ENCODE peak calls at places on chromosome 1, in five cellular contexts. One of them, this sample, is unnamed.

GRCh38 chr1:31412732-31413404 is at the start of gene SERINC2:
- DNase-seq in Peyer's patch: no peak
- DNase-seq in sigmoid colon: no peak
- DNase-seq in H1: peak; percentile 81
- DNase-seq in uterus: no peak
- DNase-seq in this sample: no peak

GRCh38 chr1:74771913-74772515 is 39.1 kb downstream of the TYW3 start:
- DNase-seq in H1: no peak
- DNase-seq in uterus: no peak
- DNase-seq in Peyer's patch: no peak
- DNase-seq in sigmoid colon: no peak
- DNase-seq in this sample: no peak

GRCh38 chr1:232462200-232462599 is 167.7 kb downstream of the SIPA1L2 start:
- DNase-seq in H1: no peak
- DNase-seq in Peyer's patch: no peak
- DNase-seq in sigmoid colon: no peak
- DNase-seq in uterus: no peak
- DNase-seq in this sample: no peak

GRCh38 chr1:10979483-10979920 is 33.0 kb upstream of the TARDBP start:
- DNase-seq in H1: no peak
- DNase-seq in Peyer's patch: no peak
- DNase-seq in sigmoid colon: peak; percentile 82
- DNase-seq in uterus: no peak
- DNase-seq in this sample: no peak

GRCh38 chr1:58508629-58509028 is 37.9 kb downstream of the OMA1 start:
- DNase-seq in H1: no peak
- DNase-seq in uterus: no peak
- DNase-seq in sigmoid colon: no peak
- DNase-seq in Peyer's patch: no peak
- DNase-seq in this sample: no peak

GRCh38 chr1:207519505-207520399 is 23.8 kb downstream of the CR1 start:
- DNase-seq in Peyer's patch: no peak
- DNase-seq in H1: no peak
- DNase-seq in sigmoid colon: no peak
- DNase-seq in uterus: no peak
- DNase-seq in this sample: no peak

GRCh38 chr1:16372535-16373340 is 5.7 kb downstream of the SZRD1 start:
- DNase-seq in Peyer's patch: no peak
- DNase-seq in H1: no peak
- DNase-seq in sigmoid colon: no peak
- DNase-seq in uterus: no peak
- DNase-seq in this sample: no peak

GRCh38 chr1:40057310-40058030 is 16.9 kb downstream of the CAP1 start:
- DNase-seq in H1: no peak
- DNase-seq in uterus: no peak
- DNase-seq in Peyer's patch: no peak
- DNase-seq in sigmoid colon: no peak
- DNase-seq in this sample: no peak

GRCh38 chr1:56330400-56331026 is 248.8 kb downstream of the PLPP3 start:
- DNase-seq in uterus: no peak
- DNase-seq in H1: no peak
- DNase-seq in sigmoid colon: no peak
- DNase-seq in Peyer's patch: no peak
- DNase-seq in this sample: no peak

GRCh38 chr1:232568906-232569305 is 61.0 kb downstream of the SIPA1L2 start:
- DNase-seq in sigmoid colon: no peak
- DNase-seq in H1: no peak
- DNase-seq in uterus: no peak
- DNase-seq in Peyer's patch: no peak
- DNase-seq in this sample: no peak

GRCh38 chr1:76336951-76337371 is 262.4 kb downstream of the ST6GALNAC3 start:
- DNase-seq in sigmoid colon: peak; percentile 67
- DNase-seq in uterus: peak; percentile 26
- DNase-seq in Peyer's patch: peak; percentile 17
- DNase-seq in H1: no peak
- DNase-seq in this sample: peak; percentile 3

GRCh38 chr1:113804421-113805255 is 7.6 kb downstream of the RSBN1 start:
- DNase-seq in Peyer's patch: no peak
- DNase-seq in sigmoid colon: no peak
- DNase-seq in H1: no peak
- DNase-seq in uterus: no peak
- DNase-seq in this sample: no peak

GRCh38 chr1:232923739-232924386 is 26.5 kb upstream of the NTPCR start:
- DNase-seq in sigmoid colon: no peak
- DNase-seq in Peyer's patch: no peak
- DNase-seq in H1: no peak
- DNase-seq in uterus: no peak
- DNase-seq in this sample: no peak

GRCh38 chr1:101128211-101128727 is 102.7 kb upstream of the DPH5 start:
- DNase-seq in Peyer's patch: peak; percentile 63
- DNase-seq in sigmoid colon: no peak
- DNase-seq in H1: no peak
- DNase-seq in uterus: no peak
- DNase-seq in this sample: no peak

GRCh38 chr1:200072636-200073285 is 45.3 kb downstream of the NR5A2 start:
- DNase-seq in sigmoid colon: no peak
- DNase-seq in Peyer's patch: no peak
- DNase-seq in H1: no peak
- DNase-seq in uterus: no peak
- DNase-seq in this sample: no peak

GRCh38 chr1:3740752-3741151 is 11.5 kb upstream of the CCDC27 start:
- DNase-seq in H1: no peak
- DNase-seq in uterus: no peak
- DNase-seq in sigmoid colon: no peak
- DNase-seq in Peyer's patch: no peak
- DNase-seq in this sample: no peak

DNA sequence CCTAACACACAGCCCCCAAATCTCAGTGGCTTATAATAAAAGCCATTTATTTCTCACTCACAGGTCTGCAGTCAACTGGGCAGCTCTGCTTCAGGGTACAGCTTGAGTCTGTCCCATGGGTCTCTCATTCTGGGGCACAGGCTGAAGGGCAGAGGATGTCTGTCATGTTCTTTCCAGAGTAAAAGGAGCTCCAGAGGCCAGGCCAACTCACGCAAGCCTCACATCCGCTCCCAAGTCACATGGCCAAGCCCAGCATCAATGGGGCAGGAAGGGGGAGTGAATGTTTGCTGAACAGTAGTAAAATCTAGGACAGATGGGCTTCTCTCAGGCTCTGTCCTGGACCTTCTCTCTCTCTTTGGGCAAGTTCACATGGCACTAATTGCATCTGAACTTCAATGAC is 7.1 kb upstream of the SSBP3 start:
- DNase-seq in sigmoid colon: peak; percentile 81
- DNase-seq in H1: no peak
- DNase-seq in Peyer's patch: peak; percentile 34
- DNase-seq in uterus: peak; percentile 60
- DNase-seq in this sample: no peak
- TF ChIP-seq POLR2A in sigmoid colon: no peak
- TF ChIP-seq POLR2A in H1: no peak
- TF ChIP-seq POLR2A in Peyer's patch: no peak
- TF ChIP-seq POLR2A in uterus: no peak
- TF ChIP-seq POLR2A in this sample: no peak

DNA sequence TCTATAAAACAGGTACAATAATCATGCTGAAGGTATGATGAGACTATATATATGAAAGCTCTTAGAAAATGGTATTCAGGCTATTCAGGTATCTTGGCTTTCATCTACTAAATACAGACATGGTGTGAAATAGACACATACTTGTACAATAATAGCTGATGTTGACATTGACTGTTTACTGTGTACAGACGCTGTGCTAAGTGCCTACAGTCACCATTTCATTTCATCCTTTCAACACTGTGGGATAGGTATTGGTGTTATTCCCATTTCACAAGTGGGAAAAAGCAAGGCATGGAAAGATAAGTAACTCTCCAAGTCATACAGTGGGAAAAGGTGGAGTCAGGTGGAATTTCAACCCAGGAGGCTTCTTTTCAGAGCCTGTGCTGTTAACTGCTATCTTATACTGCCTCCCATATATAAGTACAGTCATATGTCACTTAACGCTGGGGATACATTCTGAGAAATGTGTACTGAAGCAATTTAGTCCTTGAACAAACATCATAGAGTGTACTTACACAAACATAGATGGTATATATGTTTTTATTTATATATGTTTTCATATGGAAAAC is 49.5 kb upstream of the ATP1A1 start:
- DNase-seq in Peyer's patch: no peak
- DNase-seq in sigmoid colon: no peak
- DNase-seq in H1: no peak
- DNase-seq in uterus: no peak
- DNase-seq in this sample: no peak
- H3K4me3 ChIP-seq in Peyer's patch: no peak overlapping the region
- H3K4me3 ChIP-seq in sigmoid colon: no peak overlapping the region
- H3K4me3 ChIP-seq in H1: no peak overlapping the region
- H3K4me3 ChIP-seq in uterus: no peak overlapping the region
- H3K4me3 ChIP-seq in this sample: no peak overlapping the region

DNA sequence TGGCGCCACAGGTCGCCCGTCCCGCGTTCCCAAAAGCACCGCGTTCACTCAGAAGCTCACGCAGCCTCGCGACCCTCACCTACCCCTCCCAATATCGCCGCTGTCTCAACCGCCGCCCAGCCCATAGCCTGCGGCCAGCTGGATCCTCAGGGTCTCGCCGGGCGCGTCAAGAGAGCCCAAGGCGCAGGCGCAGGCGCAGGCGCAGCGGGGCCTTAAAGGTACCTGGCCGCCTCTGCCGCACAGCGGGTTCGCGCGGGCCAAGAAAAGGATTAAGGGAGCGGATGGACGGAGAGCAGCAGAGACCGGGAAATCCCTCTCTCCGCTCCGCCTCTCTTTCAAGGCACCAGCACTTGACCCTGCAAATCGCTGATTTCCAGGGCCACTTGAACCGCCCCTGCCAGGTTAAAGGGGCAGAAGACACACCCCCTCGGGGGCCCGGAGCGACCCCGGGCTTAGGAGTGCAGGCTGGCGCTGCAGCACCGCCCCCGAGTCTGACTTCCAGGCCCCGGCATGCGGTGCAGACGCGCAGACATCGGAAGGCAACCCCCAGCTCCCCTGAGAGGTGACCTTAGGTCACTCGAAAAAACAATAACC is at the start of gene NBPF20:
- DNase-seq in uterus: peak; percentile 75
- DNase-seq in sigmoid colon: peak; percentile 87
- DNase-seq in Peyer's patch: peak; percentile 78
- DNase-seq in H1: peak; percentile 92
- DNase-seq in this sample: no peak
- TF ChIP-seq POLR2A in uterus: peak; percentile 31
- TF ChIP-seq POLR2A in sigmoid colon: no peak
- TF ChIP-seq POLR2A in Peyer's patch: no peak
- TF ChIP-seq POLR2A in H1: no peak
- TF ChIP-seq POLR2A in this sample: no peak

GRCh38 chr1:203477748-203478147 is 2.1 kb downstream of the PRELP start:
- DNase-seq in sigmoid colon: no peak
- DNase-seq in uterus: no peak
- DNase-seq in H1: no peak
- DNase-seq in Peyer's patch: no peak
- DNase-seq in this sample: no peak
- H3K4me3 ChIP-seq in sigmoid colon: peak overlapping the region; percentile 66
- H3K4me3 ChIP-seq in uterus: peak overlapping the region; percentile 68
- H3K4me3 ChIP-seq in H1: no peak overlapping the region
- H3K4me3 ChIP-seq in Peyer's patch: no peak overlapping the region
- H3K4me3 ChIP-seq in this sample: peak overlapping the region; percentile 36

GRCh38 chr1:45687753-45688737 is at the start of gene TMEM69:
- DNase-seq in uterus: peak; percentile 78
- DNase-seq in H1: peak; percentile 87
- DNase-seq in sigmoid colon: peak; percentile 88
- DNase-seq in Peyer's patch: peak; percentile 58
- DNase-seq in this sample: peak; percentile 51
- TF ChIP-seq POLR2A in uterus: peak; percentile 12
- TF ChIP-seq POLR2A in H1: peak; percentile 70
- TF ChIP-seq POLR2A in sigmoid colon: no peak
- TF ChIP-seq POLR2A in Peyer's patch: peak; percentile 18
- TF ChIP-seq POLR2A in this sample: no peak

DNA sequence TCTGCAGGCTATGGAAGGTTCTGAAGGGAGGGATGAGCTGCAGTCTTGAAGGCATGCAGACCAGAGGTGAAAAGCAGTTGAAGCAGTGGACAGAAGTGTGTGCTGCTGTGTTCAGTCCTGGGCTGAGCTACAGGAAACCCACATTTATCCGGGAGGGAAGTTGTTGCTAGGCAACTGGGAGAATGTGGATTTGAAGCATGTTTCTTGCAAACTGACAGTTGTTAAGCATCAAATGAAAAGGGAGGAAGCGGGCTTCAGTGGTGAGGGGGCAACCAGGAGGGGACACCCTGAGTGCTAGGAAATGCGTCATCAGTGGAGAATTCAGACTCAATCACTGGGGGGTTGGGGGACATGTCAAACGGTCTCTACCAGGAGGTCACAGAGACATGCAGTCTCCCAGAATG is 28.7 kb downstream of the ABCA4 start:
- DNase-seq in sigmoid colon: peak; percentile 60
- DNase-seq in uterus: no peak
- DNase-seq in Peyer's patch: no peak
- DNase-seq in H1: no peak
- DNase-seq in this sample: no peak
- H3K4me3 ChIP-seq in sigmoid colon: no peak overlapping the region
- H3K4me3 ChIP-seq in uterus: no peak overlapping the region
- H3K4me3 ChIP-seq in Peyer's patch: no peak overlapping the region
- H3K4me3 ChIP-seq in H1: no peak overlapping the region
- H3K4me3 ChIP-seq in this sample: no peak overlapping the region

GRCh38 chr1:215566556-215567490 is at the start of gene KCTD3:
- DNase-seq in Peyer's patch: no peak
- DNase-seq in sigmoid colon: peak; percentile 89
- DNase-seq in uterus: peak; percentile 79
- DNase-seq in H1: peak; percentile 80
- DNase-seq in this sample: no peak
- TF ChIP-seq POLR2A in Peyer's patch: peak; percentile 58
- TF ChIP-seq POLR2A in sigmoid colon: peak; percentile 52
- TF ChIP-seq POLR2A in uterus: peak; percentile 15
- TF ChIP-seq POLR2A in H1: peak; percentile 43
- TF ChIP-seq POLR2A in this sample: no peak

GRCh38 chr1:235971571-235972315 is 93.1 kb downstream of the NID1 start:
- DNase-seq in sigmoid colon: peak; percentile 98
- DNase-seq in H1: peak; percentile 94
- DNase-seq in Peyer's patch: peak; percentile 90
- DNase-seq in uterus: peak; percentile 97
- DNase-seq in this sample: peak; percentile 58
- H3K4me3 ChIP-seq in sigmoid colon: peak overlapping the region; percentile 49
- H3K4me3 ChIP-seq in H1: peak overlapping the region; percentile 54
- H3K4me3 ChIP-seq in Peyer's patch: peak overlapping the region; percentile 39
- H3K4me3 ChIP-seq in uterus: peak overlapping the region; percentile 24
- H3K4me3 ChIP-seq in this sample: peak overlapping the region; percentile 39

GRCh38 chr1:202143768-202144509 is 598 bp downstream of the ARL8A start:
- DNase-seq in Peyer's patch: peak; percentile 30
- DNase-seq in H1: peak; percentile 76
- DNase-seq in uterus: peak; percentile 51
- DNase-seq in sigmoid colon: peak; percentile 76
- DNase-seq in this sample: no peak
- TF ChIP-seq POLR2A in Peyer's patch: no peak
- TF ChIP-seq POLR2A in H1: no peak
- TF ChIP-seq POLR2A in uterus: no peak
- TF ChIP-seq POLR2A in sigmoid colon: no peak
- TF ChIP-seq POLR2A in this sample: no peak